ENCODE peak calls at places on chromosome 22, in seven cellular contexts. Q is mesendoderm, B is H9, Y is IMR-90, N is H1, K is trophoblast cell, I is mesenchymal stem cell. A is an unnamed sample.

GRCh38 chr22:17785185-17786184 is 11.2 kb upstream of the BID start:
- DNase-seq in Q (peak), B (peak), Y (no peak), N (peak), K (peak), I (peak), A (no peak)

GRCh38 chr22:22235564-22235963 is 9.0 kb upstream of the VPREB1 start:
- DNase-seq in Q (peak), B (peak), Y (no peak), N (peak), K (peak), I (no peak), A (no peak)

GRCh38 chr22:46514592-46515207 is 22.7 kb downstream of the CELSR1 start:
- DNase-seq in Q (peak), B (no peak), Y (peak), N (no peak), K (no peak), I (peak), A (no peak)

GRCh38 chr22:20198527-20199319 is 47.9 kb upstream of the CCDC188 start:
- DNase-seq in Q (no peak), B (no peak), Y (no peak), N (no peak), K (no peak), I (no peak), A (no peak)

GRCh38 chr22:26066534-26066933 is 102.7 kb upstream of the SEZ6L start:
- DNase-seq in Q (peak), B (peak), Y (no peak), N (peak), K (no peak), I (no peak), A (peak)

GRCh38 chr22:34946339-34946985 is 119.5 kb upstream of the ISX start:
- DNase-seq in Q (no peak), B (no peak), Y (no peak), N (no peak), K (peak), I (no peak), A (no peak)

GRCh38 chr22:46573781-46574437 is 36.5 kb upstream of the CELSR1 start:
- DNase-seq in Q (no peak), B (no peak), Y (no peak), N (no peak), K (no peak), I (no peak), A (no peak)

GRCh38 chr22:26461188-26461810 is 22.3 kb downstream of the HPS4 start:
- DNase-seq in Q (peak), B (peak), Y (peak), N (peak), K (peak), I (peak), A (peak)

GRCh38 chr22:29979645-29980303 is 96.8 kb downstream of the MTMR3 start:
- DNase-seq in Q (no peak), B (no peak), Y (no peak), N (no peak), K (no peak), I (no peak), A (no peak)

GRCh38 chr22:27224485-27225364 is 567.3 kb downstream of the MIAT start:
- DNase-seq in Q (no peak), B (no peak), Y (peak), N (no peak), K (no peak), I (peak), A (no peak)

GRCh38 chr22:46738961-46739870 is 1.2 kb upstream of the CERK start:
- DNase-seq in Q (peak), B (peak), Y (peak), N (peak), K (peak), I (peak), A (no peak)

GRCh38 chr22:30435674-30436126 is 10.1 kb downstream of the MTFP1 start:
- DNase-seq in Q (no peak), B (no peak), Y (no peak), N (no peak), K (no peak), I (no peak), A (no peak)

GRCh38 chr22:36398602-36399472 is 11.1 kb upstream of the MYH9 start:
- DNase-seq in Q (no peak), B (no peak), Y (peak), N (no peak), K (peak), I (peak), A (no peak)

GRCh38 chr22:37410174-37411055 is 16.9 kb downstream of the ELFN2 start:
- DNase-seq in Q (no peak), B (no peak), Y (no peak), N (no peak), K (no peak), I (no peak), A (no peak)

GRCh38 chr22:30212996-30213441 is 33.5 kb downstream of the LIF start:
- DNase-seq in Q (no peak), B (no peak), Y (no peak), N (no peak), K (peak), I (peak), A (no peak)

GRCh38 chr22:37604875-37605274 is 3.8 kb upstream of the GGA1 start:
- DNase-seq in Q (no peak), B (no peak), Y (no peak), N (no peak), K (no peak), I (no peak), A (no peak)

GRCh38 chr22:41919357-41920224 is 4.7 kb upstream of the SHISA8 start:
- DNase-seq in Q (peak), B (peak), Y (peak), N (peak), K (peak), I (peak), A (no peak)

GRCh38 chr22:49968313-49968830 is 7.8 kb downstream of the PIM3 start:
- DNase-seq in Q (no peak), B (peak), Y (no peak), N (peak), K (no peak), I (no peak), A (no peak)

GRCh38 chr22:49967333-49968241 is 7.0 kb downstream of the PIM3 start:
- DNase-seq in Q (no peak), B (peak), Y (no peak), N (peak), K (peak), I (peak), A (no peak)

GRCh38 chr22:49969751-49970527 is 9.4 kb downstream of the PIM3 start:
- DNase-seq in Q (no peak), B (peak), Y (no peak), N (peak), K (no peak), I (no peak), A (no peak)

GRCh38 chr22:49970528-49971231 is 10.1 kb downstream of the PIM3 start:
- DNase-seq in Q (peak), B (peak), Y (peak), N (peak), K (peak), I (peak), A (peak)

DNA sequence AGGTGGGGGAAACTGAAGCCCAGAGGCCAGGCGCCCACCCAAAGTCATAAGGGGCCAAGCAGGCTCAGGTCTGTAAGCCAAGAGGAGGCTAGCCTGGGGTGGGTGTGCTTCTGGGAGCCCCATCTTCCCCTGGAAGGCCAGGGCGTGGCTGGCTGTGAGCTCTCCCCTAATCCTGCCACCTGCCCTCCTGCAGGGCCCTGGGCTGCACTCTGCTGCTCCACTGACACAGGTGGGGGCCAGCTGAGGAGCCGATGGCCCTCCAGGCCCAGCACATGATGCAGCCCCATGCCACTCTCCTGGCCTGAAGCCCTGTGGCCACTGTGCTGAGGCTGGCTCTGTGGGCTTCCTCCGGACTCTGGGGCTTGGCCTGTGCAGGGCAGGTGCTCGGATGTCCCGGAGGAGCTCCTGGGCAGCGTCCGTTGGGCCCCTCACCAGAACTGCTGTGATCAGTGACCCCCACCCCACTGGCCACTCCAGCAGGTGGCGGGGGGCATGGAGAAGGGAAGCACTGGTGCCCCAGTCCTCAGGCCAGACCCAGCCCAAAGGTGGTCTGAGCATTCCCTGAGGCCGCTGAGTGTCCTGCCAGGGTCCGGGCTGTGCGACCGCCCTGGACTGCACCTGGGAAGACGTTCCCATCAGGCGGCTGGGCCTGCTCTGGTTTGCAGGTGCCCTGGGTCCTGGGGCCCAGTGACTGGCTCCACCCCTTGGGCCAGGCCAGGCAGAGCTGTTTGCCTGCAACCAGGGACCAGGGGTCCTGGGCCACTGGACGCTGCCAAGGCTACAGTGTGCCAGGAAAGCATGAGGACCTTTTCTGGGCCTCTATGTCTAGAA is 8.5 kb downstream of the PIM3 start:
- DNase-seq in Q (no peak), B (peak), Y (no peak), N (peak), K (no peak), I (no peak), A (no peak)
- H3K18ac ChIP-seq in Q (no peak), B (no peak), Y (no peak), N (peak), K (no peak), I (no peak), A (peak)

DNA sequence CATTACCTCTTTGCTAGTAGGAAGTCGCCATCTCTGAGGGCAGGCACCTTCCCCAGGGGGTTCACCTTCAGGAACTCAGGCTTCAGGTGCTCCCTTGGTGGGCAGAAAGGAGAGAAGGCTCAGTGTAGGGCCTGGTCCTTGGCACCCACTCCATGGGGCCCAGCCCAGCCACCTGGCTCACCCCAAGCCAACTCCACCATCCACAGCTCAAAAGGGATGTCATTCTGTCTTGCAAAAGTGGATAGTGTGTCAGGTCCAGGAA is 2.7 kb upstream of the GSTT4 start:
- DNase-seq in Q (no peak), B (no peak), Y (no peak), N (no peak), K (no peak), I (no peak), A (no peak)
- H3K18ac ChIP-seq in Q (no peak), B (no peak), Y (no peak), N (peak), K (no peak), I (no peak), A (peak)

GRCh38 chr22:39367040-39367439 is 17.2 kb downstream of the SYNGR1 start:
- DNase-seq in Q (no peak), B (no peak), Y (no peak), N (no peak), K (no peak), I (no peak), A (no peak)

GRCh38 chr22:39365406-39365782 is 15.6 kb downstream of the SYNGR1 start:
- DNase-seq in Q (no peak), B (no peak), Y (no peak), N (no peak), K (no peak), I (no peak), A (no peak)

GRCh38 chr22:39364646-39365405 is 15.0 kb downstream of the SYNGR1 start:
- DNase-seq in Q (no peak), B (no peak), Y (no peak), N (no peak), K (no peak), I (peak), A (no peak)

GRCh38 chr22:39368402-39368801 is 18.6 kb downstream of the SYNGR1 start:
- DNase-seq in Q (no peak), B (no peak), Y (no peak), N (no peak), K (no peak), I (no peak), A (no peak)

DNA sequence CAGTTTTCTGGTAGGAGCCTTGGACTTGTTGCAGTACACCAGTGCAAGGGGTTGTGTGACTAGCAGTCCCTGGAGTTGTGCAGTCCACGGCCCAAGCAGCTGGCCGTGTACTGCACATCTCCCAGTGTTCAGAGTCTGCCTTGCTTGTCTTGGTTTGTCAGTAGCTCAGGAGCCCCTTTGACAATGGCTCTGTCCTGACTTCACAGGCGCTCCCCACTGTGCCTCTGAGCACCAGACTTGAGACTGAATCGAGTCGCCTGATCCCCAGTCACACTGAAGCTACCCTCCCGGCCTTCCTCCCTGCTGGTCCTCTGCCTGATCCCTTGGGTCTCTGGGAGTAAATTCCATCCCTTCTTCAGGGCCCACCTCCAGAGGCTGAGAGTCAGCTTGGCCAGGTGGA is 19.4 kb downstream of the SYNGR1 start:
- DNase-seq in Q (no peak), B (no peak), Y (no peak), N (no peak), K (no peak), I (no peak), A (no peak)
- H3K18ac ChIP-seq in Q (no peak), B (no peak), Y (no peak), N (no peak), K (no peak), I (no peak), A (no peak)

GRCh38 chr22:44436656-44437492 is 61.2 kb downstream of the RTL6 start:
- DNase-seq in Q (peak), B (no peak), Y (no peak), N (no peak), K (peak), I (no peak), A (no peak)

GRCh38 chr22:44438056-44438455 is 60.0 kb downstream of the RTL6 start:
- DNase-seq in Q (peak), B (peak), Y (no peak), N (peak), K (no peak), I (no peak), A (no peak)

GRCh38 chr22:44438481-44439131 is 59.4 kb downstream of the RTL6 start:
- DNase-seq in Q (no peak), B (no peak), Y (no peak), N (no peak), K (no peak), I (no peak), A (no peak)

GRCh38 chr22:44439356-44440223 is 58.4 kb downstream of the RTL6 start:
- DNase-seq in Q (no peak), B (no peak), Y (no peak), N (no peak), K (no peak), I (no peak), A (no peak)

DNA sequence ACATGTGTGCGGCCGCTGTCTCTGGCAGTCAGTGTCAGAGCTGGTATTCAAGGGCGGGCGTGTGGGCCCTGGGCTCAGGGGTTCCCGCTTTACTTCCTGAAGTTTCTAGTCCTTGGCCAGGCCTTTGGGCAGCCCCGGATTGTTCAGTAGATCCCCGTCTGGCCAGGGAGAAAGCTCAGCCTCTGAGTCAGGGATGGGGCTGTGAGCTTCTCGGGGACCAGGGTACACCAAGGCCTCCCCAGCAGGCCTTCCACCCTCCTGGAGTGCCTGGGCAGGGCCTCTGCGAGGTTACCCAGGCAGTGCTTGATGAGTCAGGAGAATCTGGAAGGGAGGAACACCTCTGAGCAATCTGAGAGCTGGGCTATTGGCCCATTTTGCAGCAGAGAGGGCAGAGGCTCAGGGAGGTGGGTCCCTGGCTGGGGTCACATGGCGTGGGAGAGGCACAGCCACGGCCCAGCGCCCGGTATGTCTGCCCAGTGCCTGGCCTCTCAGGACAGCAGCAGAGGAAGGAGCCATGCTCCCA is 60.5 kb downstream of the RTL6 start:
- DNase-seq in Q (no peak), B (no peak), Y (peak), N (no peak), K (no peak), I (no peak), A (no peak)
- H3K18ac ChIP-seq in Q (no peak), B (peak), Y (no peak), N (peak), K (no peak), I (no peak), A (peak)

DNA sequence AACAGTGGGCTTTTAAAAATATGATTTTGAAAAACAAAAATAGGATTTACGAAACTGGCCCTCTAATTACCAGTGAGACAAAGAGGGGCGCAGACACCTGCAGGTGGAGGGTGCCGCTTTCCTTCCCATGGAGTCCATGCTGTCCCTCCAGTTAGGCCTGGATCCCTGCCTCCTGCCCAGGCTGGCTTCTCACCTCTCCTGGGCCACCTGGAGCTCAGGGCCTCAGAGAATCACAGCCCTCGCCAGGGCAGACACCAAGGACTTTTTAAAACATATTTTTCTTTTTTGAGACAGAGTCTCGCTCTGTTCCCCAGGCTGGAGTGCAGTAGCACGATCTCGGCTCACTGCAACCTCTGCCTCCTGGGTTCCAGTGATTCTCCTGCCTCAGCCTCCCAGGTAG is 1437.2 kb downstream of the TBC1D22A start:
- DNase-seq in Q (no peak), B (no peak), Y (no peak), N (peak), K (no peak), I (no peak), A (no peak)
- H3K18ac ChIP-seq in Q (no peak), B (no peak), Y (no peak), N (no peak), K (no peak), I (no peak), A (peak)

DNA sequence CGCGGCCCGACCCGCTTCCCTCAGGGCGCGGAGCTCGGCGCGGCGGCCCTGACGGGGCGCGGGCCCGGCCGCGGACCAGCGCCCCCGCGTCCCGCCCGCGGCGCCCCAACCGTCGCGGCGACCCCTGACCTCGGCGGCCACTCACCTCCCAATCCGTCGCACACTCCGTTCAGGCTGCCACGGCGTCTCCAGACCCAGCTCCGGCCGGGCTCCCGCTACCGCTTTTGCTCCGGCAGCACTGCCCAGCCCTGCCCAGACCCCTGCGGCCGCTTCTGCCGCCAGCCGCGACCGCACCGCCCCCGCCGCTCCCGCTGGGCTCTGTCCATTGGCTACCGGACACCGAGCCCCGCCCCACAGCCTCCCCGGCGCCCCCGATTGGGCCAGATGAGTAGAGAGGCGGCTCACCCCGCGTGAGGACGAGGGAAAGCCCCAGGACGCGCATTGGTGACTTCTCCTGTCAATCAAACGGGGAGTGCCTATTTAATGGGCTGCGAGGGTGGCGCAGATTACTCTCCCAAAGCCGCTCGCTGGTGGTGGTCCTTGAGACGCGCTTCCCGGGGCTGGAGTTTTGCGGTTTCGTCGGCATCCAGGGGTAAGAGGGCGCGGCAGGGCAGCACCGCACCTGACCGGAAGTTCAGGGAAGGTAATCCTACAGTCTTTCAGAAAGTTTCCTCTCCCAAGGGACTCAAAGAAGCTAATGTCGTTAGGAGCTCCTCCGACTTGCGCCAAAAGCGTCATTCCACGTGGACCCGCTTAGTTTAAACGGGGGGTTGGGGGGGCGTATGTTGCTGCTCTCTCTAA is at the start of gene PACSIN2:
- DNase-seq in Q (peak), B (peak), Y (peak), N (peak), K (peak), I (peak), A (peak)
- H3K18ac ChIP-seq in Q (peak), B (peak), Y (peak), N (peak), K (peak), I (peak), A (peak)

GRCh38 chr22:31715157-31715778 is 34.7 kb downstream of the PRR14L start:
- DNase-seq in Q (no peak), B (no peak), Y (no peak), N (no peak), K (no peak), I (no peak), A (no peak)
- H3K18ac ChIP-seq in Q (no peak), B (no peak), Y (no peak), N (no peak), K (no peak), I (no peak), A (no peak)